ENCODE peak calls at places on chromosomes 13 and 19, in six cellular contexts. One of them, this sample, is unnamed.
A peak's percentile ranks its signal among the peaks of the same experiment; 100 is the strongest.

GRCh38 chr13:105033999-105034398 is 1501.5 kb downstream of the EFNB2 start:
- DNase-seq in breast epithelium: no peak
- DNase-seq in GM23338: peak; percentile 16
- DNase-seq in HCT116: no peak
- DNase-seq in stomach: no peak
- DNase-seq in transverse colon: no peak
- DNase-seq in this sample: no peak

GRCh38 chr19:18551631-18552030 is 6.0 kb upstream of the KXD1 start:
- DNase-seq in breast epithelium: no peak
- DNase-seq in GM23338: no peak
- DNase-seq in HCT116: no peak
- DNase-seq in stomach: no peak
- DNase-seq in transverse colon: no peak
- DNase-seq in this sample: no peak

GRCh38 chr13:25630327-25630726 is 258.6 kb downstream of the ATP8A2 start:
- DNase-seq in breast epithelium: no peak
- DNase-seq in GM23338: no peak
- DNase-seq in HCT116: no peak
- DNase-seq in stomach: no peak
- DNase-seq in transverse colon: no peak
- DNase-seq in this sample: no peak

GRCh38 chr19:7252364-7252763 is 41.9 kb downstream of the INSR start:
- DNase-seq in breast epithelium: no peak
- DNase-seq in GM23338: no peak
- DNase-seq in HCT116: no peak
- DNase-seq in stomach: no peak
- DNase-seq in transverse colon: no peak
- DNase-seq in this sample: no peak

GRCh38 chr13:45623516-45624090 is 8.1 kb upstream of the ERICH6B start:
- DNase-seq in breast epithelium: no peak
- DNase-seq in GM23338: peak; percentile 48
- DNase-seq in HCT116: peak; percentile 33
- DNase-seq in stomach: no peak
- DNase-seq in transverse colon: no peak
- DNase-seq in this sample: no peak

GRCh38 chr19:30224689-30225606 is 147.2 kb upstream of the ZNF536 start:
- DNase-seq in breast epithelium: no peak
- DNase-seq in GM23338: peak; percentile 44
- DNase-seq in HCT116: no peak
- DNase-seq in stomach: no peak
- DNase-seq in transverse colon: no peak
- DNase-seq in this sample: no peak

GRCh38 chr13:96179309-96179708 is 89.4 kb downstream of the HS6ST3 start:
- DNase-seq in breast epithelium: no peak
- DNase-seq in GM23338: no peak
- DNase-seq in HCT116: no peak
- DNase-seq in stomach: no peak
- DNase-seq in transverse colon: no peak
- DNase-seq in this sample: no peak

GRCh38 chr13:24679686-24680085 is 522 bp upstream of the ATP12A start:
- DNase-seq in breast epithelium: no peak
- DNase-seq in GM23338: no peak
- DNase-seq in HCT116: no peak
- DNase-seq in stomach: no peak
- DNase-seq in transverse colon: no peak
- DNase-seq in this sample: no peak

GRCh38 chr19:41746593-41747227 is 8.6 kb upstream of the CEACAM6 start:
- DNase-seq in breast epithelium: no peak
- DNase-seq in GM23338: peak; percentile 90
- DNase-seq in HCT116: peak; percentile 47
- DNase-seq in stomach: peak; percentile 73
- DNase-seq in transverse colon: peak; percentile 78
- DNase-seq in this sample: peak; percentile 53

GRCh38 chr13:101514695-101515275 is 62.3 kb downstream of the ITGBL1 start:
- DNase-seq in breast epithelium: no peak
- DNase-seq in GM23338: peak; percentile 76
- DNase-seq in HCT116: peak; percentile 8
- DNase-seq in stomach: no peak
- DNase-seq in transverse colon: no peak
- DNase-seq in this sample: no peak

GRCh38 chr19:43406297-43406696 is 8.4 kb upstream of the TEX101 start:
- DNase-seq in breast epithelium: no peak
- DNase-seq in GM23338: peak; percentile 64
- DNase-seq in HCT116: no peak
- DNase-seq in stomach: no peak
- DNase-seq in transverse colon: no peak
- DNase-seq in this sample: no peak

GRCh38 chr19:5915782-5916165 is 1.7 kb downstream of the CAPS start:
- DNase-seq in breast epithelium: no peak
- DNase-seq in GM23338: no peak
- DNase-seq in HCT116: no peak
- DNase-seq in stomach: no peak
- DNase-seq in transverse colon: no peak
- DNase-seq in this sample: no peak
- H3K27ac ChIP-seq in breast epithelium: peak overlapping the region; percentile 52
- H3K27ac ChIP-seq in GM23338: no peak overlapping the region
- H3K27ac ChIP-seq in HCT116: no peak overlapping the region
- H3K27ac ChIP-seq in stomach: peak overlapping the region; percentile 76
- H3K27ac ChIP-seq in transverse colon: no peak overlapping the region
- H3K27ac ChIP-seq in this sample: peak overlapping the region; percentile 71

GRCh38 chr19:35266149-35266903 is 2.4 kb upstream of the USF2 start:
- DNase-seq in breast epithelium: no peak
- DNase-seq in GM23338: no peak
- DNase-seq in HCT116: no peak
- DNase-seq in stomach: no peak
- DNase-seq in transverse colon: peak; percentile 8
- DNase-seq in this sample: no peak

GRCh38 chr19:35266904-35267817 is 1.6 kb upstream of the USF2 start:
- DNase-seq in breast epithelium: peak; percentile 41
- DNase-seq in GM23338: peak; percentile 63
- DNase-seq in HCT116: no peak
- DNase-seq in stomach: no peak
- DNase-seq in transverse colon: peak; percentile 61
- DNase-seq in this sample: peak; percentile 33

GRCh38 chr19:35264281-35265125 is 4.3 kb upstream of the USF2 start:
- DNase-seq in breast epithelium: peak; percentile 14
- DNase-seq in GM23338: no peak
- DNase-seq in HCT116: no peak
- DNase-seq in stomach: peak; percentile 20
- DNase-seq in transverse colon: peak; percentile 6
- DNase-seq in this sample: no peak

GRCh38 chr19:35267818-35268545 is 780 bp upstream of the USF2 start:
- DNase-seq in breast epithelium: peak; percentile 57
- DNase-seq in GM23338: peak; percentile 82
- DNase-seq in HCT116: peak; percentile 24
- DNase-seq in stomach: peak; percentile 78
- DNase-seq in transverse colon: peak; percentile 81
- DNase-seq in this sample: peak; percentile 59

GRCh38 chr19:35265126-35265995 is 3.4 kb upstream of the USF2 start:
- DNase-seq in breast epithelium: no peak
- DNase-seq in GM23338: no peak
- DNase-seq in HCT116: no peak
- DNase-seq in stomach: peak; percentile 14
- DNase-seq in transverse colon: peak; percentile 8
- DNase-seq in this sample: peak; percentile 46
- H3K4me1 ChIP-seq in breast epithelium: peaks cover 8% of the 10 kb centered on the region
- H3K4me1 ChIP-seq in GM23338: peaks cover 6% of the 10 kb centered on the region
- H3K4me1 ChIP-seq in HCT116: peaks cover 39% of the 10 kb centered on the region
- H3K4me1 ChIP-seq in stomach: peaks cover 25% of the 10 kb centered on the region
- H3K4me1 ChIP-seq in transverse colon: peaks cover 14% of the 10 kb centered on the region
- H3K4me1 ChIP-seq in this sample: peaks cover 9% of the 10 kb centered on the region

GRCh38 chr19:40512110-40512472 is 45.3 kb downstream of the SPTBN4 start:
- DNase-seq in breast epithelium: no peak
- DNase-seq in GM23338: no peak
- DNase-seq in HCT116: no peak
- DNase-seq in stomach: no peak
- DNase-seq in transverse colon: no peak
- DNase-seq in this sample: no peak
- TF ChIP-seq POLR2AphosphoS5 in breast epithelium: no peak
- TF ChIP-seq POLR2AphosphoS5 in GM23338: no peak
- TF ChIP-seq POLR2AphosphoS5 in HCT116: no peak
- TF ChIP-seq POLR2AphosphoS5 in stomach: no peak
- TF ChIP-seq POLR2AphosphoS5 in transverse colon: no peak
- TF ChIP-seq POLR2AphosphoS5 in this sample: no peak

GRCh38 chr19:40611096-40611495 is 9.9 kb downstream of the LTBP4 start:
- DNase-seq in breast epithelium: no peak
- DNase-seq in GM23338: no peak
- DNase-seq in HCT116: no peak
- DNase-seq in stomach: peak; percentile 52
- DNase-seq in transverse colon: peak; percentile 64
- DNase-seq in this sample: peak; percentile 61

GRCh38 chr19:40608957-40609356 is 7.8 kb downstream of the LTBP4 start:
- DNase-seq in breast epithelium: no peak
- DNase-seq in GM23338: no peak
- DNase-seq in HCT116: no peak
- DNase-seq in stomach: no peak
- DNase-seq in transverse colon: no peak
- DNase-seq in this sample: no peak

GRCh38 chr19:40610396-40611064 is 9.4 kb downstream of the LTBP4 start:
- DNase-seq in breast epithelium: peak; percentile 70
- DNase-seq in GM23338: peak; percentile 42
- DNase-seq in HCT116: no peak
- DNase-seq in stomach: peak; percentile 77
- DNase-seq in transverse colon: peak; percentile 73
- DNase-seq in this sample: no peak

GRCh38 chr19:40607898-40608621 is 6.9 kb downstream of the LTBP4 start:
- DNase-seq in breast epithelium: no peak
- DNase-seq in GM23338: no peak
- DNase-seq in HCT116: no peak
- DNase-seq in stomach: no peak
- DNase-seq in transverse colon: no peak
- DNase-seq in this sample: no peak

GRCh38 chr19:40609561-40610395 is 8.6 kb downstream of the LTBP4 start:
- DNase-seq in breast epithelium: peak; percentile 88
- DNase-seq in GM23338: peak; percentile 95
- DNase-seq in HCT116: peak; percentile 88
- DNase-seq in stomach: peak; percentile 96
- DNase-seq in transverse colon: peak; percentile 97
- DNase-seq in this sample: peak; percentile 88
- H3K27ac ChIP-seq in breast epithelium: peak overlapping the region; percentile 87
- H3K27ac ChIP-seq in GM23338: no peak overlapping the region
- H3K27ac ChIP-seq in HCT116: peak overlapping the region; percentile 85
- H3K27ac ChIP-seq in stomach: peak overlapping the region; percentile 83
- H3K27ac ChIP-seq in transverse colon: peak overlapping the region; percentile 91
- H3K27ac ChIP-seq in this sample: peak overlapping the region; percentile 74

DNA sequence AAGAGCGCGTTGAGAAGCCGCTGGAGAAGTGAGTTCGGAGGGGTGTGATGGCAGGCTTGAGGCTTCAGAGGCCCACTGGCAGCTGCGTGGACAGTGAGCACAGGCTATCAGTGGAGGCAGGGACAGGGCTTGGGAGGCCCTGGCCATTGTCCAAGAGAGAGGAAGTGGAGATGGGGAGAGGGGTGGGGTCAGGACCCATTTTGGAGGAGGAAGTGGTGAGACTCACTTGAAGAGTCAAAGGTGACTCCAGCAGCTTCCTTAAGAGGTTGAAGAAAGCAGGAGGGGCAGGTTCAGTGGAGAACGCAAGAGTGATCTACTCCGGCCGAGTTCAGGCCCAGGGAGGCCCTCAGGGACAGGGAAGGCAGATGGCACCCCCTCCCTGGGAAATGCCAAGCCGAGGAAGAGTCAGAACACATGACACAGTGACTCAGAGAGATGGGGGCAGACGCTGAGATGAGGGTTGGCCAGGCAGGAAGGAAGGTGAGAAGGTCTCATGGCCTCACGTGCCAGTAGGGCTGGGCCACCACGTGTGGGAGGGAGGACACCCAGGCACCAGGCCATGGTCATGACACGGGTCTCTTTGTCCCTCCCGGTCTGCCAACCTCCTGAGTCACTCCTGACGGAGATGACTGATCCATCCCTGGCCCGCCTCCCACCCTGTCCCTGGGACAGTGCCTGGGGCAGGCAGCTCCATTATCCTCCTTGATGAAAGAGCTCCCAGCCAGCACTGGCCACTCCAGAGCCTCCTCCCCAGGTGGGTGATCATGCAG is 10.1 kb upstream of the CD22 start:
- DNase-seq in breast epithelium: peak; percentile 85
- DNase-seq in GM23338: no peak
- DNase-seq in HCT116: peak; percentile 93
- DNase-seq in stomach: peak; percentile 32
- DNase-seq in transverse colon: peak; percentile 16
- DNase-seq in this sample: peak; percentile 6
- H3K4me1 ChIP-seq in breast epithelium: no peaks in the 10 kb centered on the region
- H3K4me1 ChIP-seq in GM23338: no peaks in the 10 kb centered on the region
- H3K4me1 ChIP-seq in HCT116: peaks cover 40% of the 10 kb centered on the region
- H3K4me1 ChIP-seq in stomach: no peaks in the 10 kb centered on the region
- H3K4me1 ChIP-seq in transverse colon: no peaks in the 10 kb centered on the region
- H3K4me1 ChIP-seq in this sample: no peaks in the 10 kb centered on the region

DNA sequence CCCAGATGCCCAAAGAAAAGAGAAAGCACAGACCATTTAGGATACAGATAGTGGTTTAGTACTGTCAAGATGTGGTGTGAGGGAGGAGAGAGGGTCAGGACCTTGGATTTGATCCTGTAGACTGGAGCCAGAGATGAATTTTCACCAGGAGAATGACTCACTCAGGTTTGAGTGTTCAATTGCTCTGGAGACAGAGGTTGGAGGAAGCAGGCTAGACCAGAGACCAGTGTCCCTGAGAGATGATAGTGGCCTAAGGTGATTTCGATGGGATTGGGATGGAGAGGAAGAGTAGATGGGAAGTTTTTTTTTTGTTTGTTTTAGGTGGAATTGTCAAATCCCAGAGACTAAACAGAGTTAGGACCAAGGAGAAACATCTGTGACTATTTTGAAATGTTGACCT is 2.3 kb downstream of the CEBPG start:
- DNase-seq in breast epithelium: no peak
- DNase-seq in GM23338: no peak
- DNase-seq in HCT116: no peak
- DNase-seq in stomach: no peak
- DNase-seq in transverse colon: no peak
- DNase-seq in this sample: no peak
- TF ChIP-seq POLR2AphosphoS5 in breast epithelium: no peak
- TF ChIP-seq POLR2AphosphoS5 in GM23338: no peak
- TF ChIP-seq POLR2AphosphoS5 in HCT116: no peak
- TF ChIP-seq POLR2AphosphoS5 in stomach: no peak
- TF ChIP-seq POLR2AphosphoS5 in transverse colon: no peak
- TF ChIP-seq POLR2AphosphoS5 in this sample: no peak

GRCh38 chr19:38669532-38669931 is 22.1 kb downstream of the ACTN4 start:
- DNase-seq in breast epithelium: no peak
- DNase-seq in GM23338: no peak
- DNase-seq in HCT116: no peak
- DNase-seq in stomach: no peak
- DNase-seq in transverse colon: no peak
- DNase-seq in this sample: no peak
- H3K27ac ChIP-seq in breast epithelium: peak overlapping the region; percentile 98
- H3K27ac ChIP-seq in GM23338: peak overlapping the region; percentile 40
- H3K27ac ChIP-seq in HCT116: no peak overlapping the region
- H3K27ac ChIP-seq in stomach: peak overlapping the region; percentile 99
- H3K27ac ChIP-seq in transverse colon: peak overlapping the region; percentile 99
- H3K27ac ChIP-seq in this sample: peak overlapping the region; percentile 95

GRCh38 chr13:23319915-23320224 is 113.6 kb downstream of the SACS start:
- DNase-seq in breast epithelium: no peak
- DNase-seq in GM23338: no peak
- DNase-seq in HCT116: no peak
- DNase-seq in stomach: no peak
- DNase-seq in transverse colon: no peak
- DNase-seq in this sample: no peak
- H3K4me1 ChIP-seq in breast epithelium: no peaks in the 10 kb centered on the region
- H3K4me1 ChIP-seq in GM23338: peaks cover 10% of the 10 kb centered on the region
- H3K4me1 ChIP-seq in HCT116: peaks cover 15% of the 10 kb centered on the region
- H3K4me1 ChIP-seq in stomach: no peaks in the 10 kb centered on the region
- H3K4me1 ChIP-seq in transverse colon: peaks cover 4% of the 10 kb centered on the region
- H3K4me1 ChIP-seq in this sample: no peaks in the 10 kb centered on the region